ENCODE peak calls at places on chromosomes 1 and 21, in seven cellular contexts. Q, M, B, S, K, J and P are unnamed samples.
A peak's percentile ranks its signal among the peaks of the same experiment; 100 is the strongest.

GRCh38 chr21:46205766-46206162 is 21.5 kb upstream of the SPATC1L start:
- DNase-seq in K (no peak), B (no peak), S (no peak), M (no peak), J (no peak), Q (no peak), P (no peak)

GRCh38 chr1:232477728-232478127 is 152.2 kb downstream of the SIPA1L2 start:
- DNase-seq in K (no peak), M (no peak), Q (no peak), J (peak; percentile 96), S (no peak), B (no peak), P (no peak)

GRCh38 chr1:70043806-70044205 is 161.6 kb downstream of the LRRC40 start:
- DNase-seq in B (no peak), Q (no peak), K (no peak), M (no peak), S (no peak), J (peak; percentile 56), P (no peak)

GRCh38 chr1:234774971-234775370 is 165.0 kb upstream of the IRF2BP2 start:
- DNase-seq in S (peak; percentile 48), K (no peak), Q (no peak), J (no peak), B (no peak), M (no peak), P (peak; percentile 67)

GRCh38 chr1:111446967-111447892 is 1.8 kb downstream of the WDR77 start:
- DNase-seq in B (no peak), M (no peak), J (no peak), K (no peak), Q (no peak), S (no peak), P (no peak)

GRCh38 chr1:98468111-98468717 is 193.3 kb upstream of the SNX7 start:
- DNase-seq in K (no peak), B (peak; percentile 3), Q (no peak), J (peak; percentile 54), S (peak; percentile 12), M (peak; percentile 64), P (no peak)

GRCh38 chr1:225962440-225962975 is 21.5 kb upstream of the LEFTY2 start:
- DNase-seq in J (no peak), Q (peak; percentile 14), B (peak; percentile 74), M (peak; percentile 47), K (peak; percentile 74), S (no peak), P (no peak)

GRCh38 chr1:28740118-28740517 is 3.4 kb downstream of the YTHDF2 start:
- DNase-seq in M (no peak), K (no peak), B (no peak), Q (no peak), J (no peak), S (no peak), P (no peak)

GRCh38 chr1:28640766-28641165 is 2.1 kb downstream of the TAF12 start:
- DNase-seq in S (peak; percentile 22), M (peak; percentile 77), B (no peak), Q (peak; percentile 24), K (no peak), J (no peak), P (peak; percentile 45)

GRCh38 chr1:240114222-240114621 is 22.5 kb downstream of the FMN2 start:
- DNase-seq in M (no peak), Q (no peak), K (no peak), S (no peak), J (no peak), B (peak; percentile 86), P (no peak)

GRCh38 chr1:97356309-97356708 is 564.5 kb downstream of the DPYD start:
- DNase-seq in S (no peak), J (no peak), B (no peak), Q (no peak), M (no peak), K (no peak), P (no peak)

GRCh38 chr21:36065497-36066036 is 4.3 kb upstream of the CBR1 start:
- DNase-seq in Q (no peak), B (no peak), K (no peak), J (peak; percentile 43), M (no peak), S (peak; percentile 20), P (no peak)

GRCh38 chr1:42333662-42334239 is 1.3 kb downstream of the FOXJ3 start:
- DNase-seq in S (no peak), K (no peak), Q (no peak), M (peak; percentile 39), J (no peak), B (no peak), P (no peak)

GRCh38 chr21:38236232-38236631 is 20.6 kb upstream of the KCNJ15 start:
- DNase-seq in S (no peak), B (no peak), J (no peak), Q (no peak), M (no peak), K (no peak), P (no peak)

GRCh38 chr1:59015708-59016107 is 231.9 kb upstream of the JUN start:
- DNase-seq in J (peak; percentile 77), Q (no peak), S (no peak), B (no peak), M (no peak), K (no peak), P (no peak)

GRCh38 chr1:165854101-165854845 is 26.9 kb downstream of the UCK2 start:
- DNase-seq in B (no peak), Q (no peak), M (no peak), S (peak; percentile 77), K (no peak), J (peak; percentile 94), P (peak; percentile 89)

GRCh38 chr1:29033829-29034466 is 89.8 kb downstream of the TMEM200B start:
- DNase-seq in J (peak; percentile 19), B (peak; percentile 17), S (peak; percentile 8), M (peak; percentile 67), Q (peak; percentile 36), K (no peak), P (peak; percentile 3)

GRCh38 chr1:150259758-150260669 is 2.4 kb downstream of the CA14 start:
- DNase-seq in J (no peak), B (peak; percentile 78), K (peak; percentile 35), S (no peak), Q (no peak), M (no peak), P (no peak)

GRCh38 chr1:156684227-156684782 is 7.1 kb upstream of the NES start:
- DNase-seq in K (no peak), J (peak; percentile 69), B (no peak), Q (peak; percentile 22), M (no peak), S (no peak), P (peak; percentile 28)

GRCh38 chr21:43916691-43917514 is 51.9 kb downstream of the AGPAT3 start:
- DNase-seq in S (peak; percentile 18), Q (peak; percentile 72), M (peak; percentile 20), B (no peak), K (no peak), J (no peak), P (no peak)

GRCh38 chr1:40391688-40392145 is 18.2 kb downstream of the SMAP2 start:
- DNase-seq in M (peak; percentile 37), K (no peak), B (peak; percentile 83), J (no peak), Q (no peak), S (no peak), P (no peak)

GRCh38 chr1:191320062-191320461 is 838.2 kb upstream of the RGS18 start:
- DNase-seq in M (no peak), K (no peak), B (no peak), J (no peak), S (no peak), Q (no peak), P (no peak)

GRCh38 chr1:151259351-151259750 is 4.8 kb downstream of the PSMD4 start:
- DNase-seq in K (no peak), B (no peak), M (no peak), Q (no peak), J (no peak), S (no peak), P (no peak)

GRCh38 chr1:57424231-57425027 is 569 bp upstream of the DAB1 start:
- DNase-seq in S (no peak), Q (no peak), K (peak; percentile 58), M (no peak), J (no peak), B (no peak), P (no peak)

GRCh38 chr1:203124011-203124410 is 3.5 kb upstream of the ADORA1 start:
- DNase-seq in J (no peak), S (no peak), Q (no peak), K (no peak), B (no peak), M (no peak), P (no peak)

GRCh38 chr1:170776147-170776734 is 112.3 kb downstream of the PRRX1 start:
- DNase-seq in B (no peak), J (no peak), M (no peak), S (no peak), Q (no peak), K (no peak), P (no peak)

GRCh38 chr1:14968251-14968812 is 185.2 kb upstream of the TMEM51 start:
- DNase-seq in S (no peak), B (no peak), M (no peak), J (peak; percentile 38), Q (no peak), K (peak; percentile 43), P (no peak)

GRCh38 chr1:53572061-53572801 is 113.0 kb downstream of the DMRTB1 start:
- DNase-seq in S (no peak), Q (no peak), J (no peak), M (peak; percentile 22), K (no peak), B (peak; percentile 73), P (no peak)

GRCh38 chr1:89989791-89990190 is 5.1 kb upstream of the ZNF326 start:
- DNase-seq in Q (no peak), B (peak; percentile 63), K (no peak), J (no peak), S (no peak), M (no peak), P (no peak)